ENCODE peak calls at places on chromosomes 2 and 18, in eight cellular contexts. P is mammary epithelial cell, G is sigmoid colon, I is HCT116, S is cardiac muscle cell, W is breast epithelium, K is HepG2, M is colonic mucosa. R is an unnamed sample.

GRCh38 chr2:33477473-33478468 is 1.3 kb downstream of the RASGRP3 start:
- DNase-seq in P (no peak), G (peak), I (no peak), S (no peak), W (no peak), K (no peak), M (peak), R (no peak)

GRCh38 chr18:48441405-48441881 is 32.3 kb upstream of the ZBTB7C start:
- DNase-seq in P (no peak), G (no peak), I (no peak), S (peak), W (peak), K (no peak), M (no peak), R (no peak)

GRCh38 chr2:101047075-101047766 is 45.1 kb downstream of the RPL31 start:
- DNase-seq in P (peak), G (no peak), I (peak), S (peak), W (peak), K (no peak), M (no peak), R (no peak)

GRCh38 chr2:239109041-239109915 is 261.4 kb downstream of the TWIST2 start:
- DNase-seq in P (peak), G (no peak), I (no peak), S (no peak), W (no peak), K (no peak), M (peak), R (no peak)

GRCh38 chr2:236862961-236863728 is 222.5 kb upstream of the COPS8 start:
- DNase-seq in P (peak), G (peak), I (no peak), S (peak), W (peak), K (no peak), M (no peak), R (no peak)

GRCh38 chr2:47554311-47554905 is 151.5 kb downstream of the MSH2 start:
- DNase-seq in P (no peak), G (peak), I (no peak), S (no peak), W (no peak), K (no peak), M (no peak), R (no peak)

GRCh38 chr2:174035981-174036742 is 71.0 kb upstream of the SP3 start:
- DNase-seq in P (peak), G (peak), I (no peak), S (peak), W (no peak), K (no peak), M (no peak), R (no peak)

GRCh38 chr2:102888514-102888913 is 126.7 kb downstream of the TMEM182 start:
- DNase-seq in P (no peak), G (no peak), I (no peak), S (no peak), W (no peak), K (no peak), M (no peak), R (no peak)

GRCh38 chr2:241443486-241444223 is 64.7 kb downstream of the STK25 start:
- DNase-seq in P (peak), G (no peak), I (no peak), S (peak), W (peak), K (no peak), M (peak), R (peak)

GRCh38 chr2:99707592-99707991 is 217.8 kb upstream of the REV1 start:
- DNase-seq in P (no peak), G (no peak), I (no peak), S (peak), W (no peak), K (no peak), M (no peak), R (no peak)

GRCh38 chr2:134396493-134396892 is 142.6 kb downstream of the MGAT5 start:
- DNase-seq in P (no peak), G (no peak), I (no peak), S (no peak), W (peak), K (peak), M (peak), R (no peak)

GRCh38 chr2:225072444-225072843 is 30.2 kb upstream of the DOCK10 start:
- DNase-seq in P (no peak), G (no peak), I (no peak), S (no peak), W (no peak), K (no peak), M (no peak), R (no peak)

GRCh38 chr2:225076125-225076524 is 33.9 kb upstream of the DOCK10 start:
- DNase-seq in P (no peak), G (no peak), I (no peak), S (no peak), W (no peak), K (no peak), M (no peak), R (no peak)

GRCh38 chr2:225073198-225073597 is 30.9 kb upstream of the DOCK10 start:
- DNase-seq in P (no peak), G (no peak), I (no peak), S (no peak), W (no peak), K (no peak), M (no peak), R (no peak)

GRCh38 chr2:225074919-225075681 is 32.8 kb upstream of the DOCK10 start:
- DNase-seq in P (no peak), G (no peak), I (no peak), S (no peak), W (no peak), K (no peak), M (no peak), R (no peak)

GRCh38 chr2:225074366-225074765 is 32.1 kb upstream of the DOCK10 start:
- DNase-seq in P (no peak), G (no peak), I (no peak), S (no peak), W (no peak), K (no peak), M (no peak), R (no peak)
- H3K4me3 ChIP-seq in P (no peak), G (no peak), I (no peak), S (no peak), W (no peak), K (no peak), M (no peak), R (no peak)

GRCh38 chr18:34709631-34710429 is at the start of gene DTNA:
- DNase-seq in P (peak), G (no peak), I (no peak), S (peak), W (no peak), K (no peak), M (no peak), R (no peak)
- H3K27ac ChIP-seq in P (peak), G (peak), I (no peak), S (no peak), W (peak), K (no peak), M (peak), R (no peak)

DNA sequence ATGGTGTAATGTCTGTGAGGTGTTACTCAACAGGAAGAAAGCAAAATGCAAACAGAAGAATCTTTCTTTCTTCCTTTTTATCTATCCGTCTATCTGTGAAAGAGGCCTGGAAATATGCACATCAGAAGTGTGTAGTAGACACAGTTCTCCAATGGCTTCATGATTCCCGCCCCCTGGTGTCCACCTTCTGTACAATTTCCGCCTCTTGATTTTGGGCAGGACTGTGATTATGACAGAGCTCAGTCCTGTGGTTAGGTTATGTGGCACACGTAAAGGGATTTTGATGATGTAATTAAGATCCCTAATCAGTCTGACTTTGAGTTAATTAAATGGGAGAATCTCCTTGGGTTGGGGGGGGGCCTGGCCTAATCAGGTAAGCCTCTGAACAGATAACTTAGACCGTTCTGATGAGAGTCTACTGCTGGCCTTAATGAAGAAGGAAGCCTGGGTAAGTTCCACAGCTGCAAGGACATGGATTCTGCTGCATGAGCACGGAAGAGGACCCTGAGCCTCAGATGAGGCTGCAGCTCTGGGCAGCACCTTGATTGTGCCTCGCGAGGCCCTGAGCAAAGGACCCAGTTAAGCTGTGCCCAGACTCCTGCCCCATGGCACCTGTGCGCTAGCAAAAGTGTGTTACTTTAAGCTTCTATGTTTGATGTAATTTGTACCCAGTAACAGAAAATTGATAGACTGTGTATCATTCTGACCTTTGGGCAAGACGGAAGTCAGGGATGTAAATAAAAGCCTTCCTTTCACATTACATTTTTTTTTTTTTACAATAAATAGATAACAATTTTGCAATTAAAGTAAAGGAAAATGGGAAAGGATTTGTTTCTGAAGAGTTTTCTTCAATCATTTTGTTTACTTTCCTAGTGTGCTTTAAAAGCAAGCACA is 11.3 kb upstream of the KCNF1 start:
- DNase-seq in P (peak), G (no peak), I (peak), S (peak), W (no peak), K (peak), M (peak), R (no peak)
- TF ChIP-seq CTCF in P (peak), G (peak), I (peak), S (peak), W (no peak), K (peak), M (no peak), R (no peak)

DNA sequence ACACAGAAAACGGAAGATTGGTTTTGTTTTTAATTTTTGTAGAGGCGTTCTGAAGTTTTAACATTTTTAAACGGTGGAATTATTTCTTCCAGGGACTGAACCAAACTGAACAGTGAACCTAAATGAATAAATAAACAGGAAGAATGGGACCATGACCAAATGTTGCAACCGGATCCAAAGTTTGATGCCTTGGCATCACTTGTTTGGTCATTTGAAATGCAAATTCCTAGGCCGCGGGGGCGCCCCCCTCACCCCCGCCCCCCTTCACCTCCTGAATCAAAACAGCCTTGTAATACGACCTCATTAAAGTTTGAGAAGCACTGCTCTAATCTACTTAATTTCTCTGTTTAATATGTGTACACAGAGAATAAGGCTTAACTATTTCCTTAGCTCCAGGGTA is 5.9 kb downstream of the C2orf80 start:
- DNase-seq in P (no peak), G (no peak), I (no peak), S (no peak), W (no peak), K (no peak), M (no peak), R (no peak)
- H3K4me3 ChIP-seq in P (no peak), G (no peak), I (no peak), S (no peak), W (no peak), K (no peak), M (no peak), R (no peak)

GRCh38 chr2:233470839-233471238 is 95.7 kb downstream of the USP40 start:
- DNase-seq in P (no peak), G (peak), I (no peak), S (no peak), W (no peak), K (no peak), M (no peak), R (peak)
- H3K27ac ChIP-seq in P (no peak), G (peak), I (no peak), S (no peak), W (no peak), K (no peak), M (no peak), R (no peak)

DNA sequence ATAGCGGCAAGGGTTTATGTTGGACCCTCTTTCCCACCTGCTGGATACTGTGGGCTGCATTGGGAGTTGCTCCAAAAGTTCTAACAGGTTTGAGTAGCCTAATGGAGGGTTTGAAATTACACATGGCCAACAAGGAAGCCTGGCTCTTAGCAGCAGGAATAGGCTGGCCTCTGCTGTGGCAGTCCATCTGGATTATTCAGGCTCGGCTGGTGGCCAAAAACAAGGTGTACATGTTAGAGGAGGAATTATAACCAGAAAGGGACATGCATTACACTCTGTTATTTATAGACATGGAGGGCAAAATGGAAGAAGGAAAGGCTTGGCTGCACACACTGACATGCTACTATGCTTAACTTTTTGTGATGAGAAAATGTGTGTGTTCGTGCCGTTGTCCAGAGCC is 61.1 kb upstream of the NRXN1 start:
- DNase-seq in P (no peak), G (no peak), I (no peak), S (no peak), W (no peak), K (no peak), M (no peak), R (no peak)
- TF ChIP-seq CTCF in P (no peak), G (no peak), I (no peak), S (no peak), W (no peak), K (no peak), M (no peak), R (no peak)

GRCh38 chr18:64026350-64026749 is 56.5 kb downstream of the SERPINB8 start:
- DNase-seq in P (no peak), G (no peak), I (no peak), S (no peak), W (no peak), K (no peak), M (no peak), R (no peak)
- H3K4me3 ChIP-seq in P (no peak), G (no peak), I (no peak), S (no peak), W (no peak), K (no peak), M (no peak), R (no peak)

DNA sequence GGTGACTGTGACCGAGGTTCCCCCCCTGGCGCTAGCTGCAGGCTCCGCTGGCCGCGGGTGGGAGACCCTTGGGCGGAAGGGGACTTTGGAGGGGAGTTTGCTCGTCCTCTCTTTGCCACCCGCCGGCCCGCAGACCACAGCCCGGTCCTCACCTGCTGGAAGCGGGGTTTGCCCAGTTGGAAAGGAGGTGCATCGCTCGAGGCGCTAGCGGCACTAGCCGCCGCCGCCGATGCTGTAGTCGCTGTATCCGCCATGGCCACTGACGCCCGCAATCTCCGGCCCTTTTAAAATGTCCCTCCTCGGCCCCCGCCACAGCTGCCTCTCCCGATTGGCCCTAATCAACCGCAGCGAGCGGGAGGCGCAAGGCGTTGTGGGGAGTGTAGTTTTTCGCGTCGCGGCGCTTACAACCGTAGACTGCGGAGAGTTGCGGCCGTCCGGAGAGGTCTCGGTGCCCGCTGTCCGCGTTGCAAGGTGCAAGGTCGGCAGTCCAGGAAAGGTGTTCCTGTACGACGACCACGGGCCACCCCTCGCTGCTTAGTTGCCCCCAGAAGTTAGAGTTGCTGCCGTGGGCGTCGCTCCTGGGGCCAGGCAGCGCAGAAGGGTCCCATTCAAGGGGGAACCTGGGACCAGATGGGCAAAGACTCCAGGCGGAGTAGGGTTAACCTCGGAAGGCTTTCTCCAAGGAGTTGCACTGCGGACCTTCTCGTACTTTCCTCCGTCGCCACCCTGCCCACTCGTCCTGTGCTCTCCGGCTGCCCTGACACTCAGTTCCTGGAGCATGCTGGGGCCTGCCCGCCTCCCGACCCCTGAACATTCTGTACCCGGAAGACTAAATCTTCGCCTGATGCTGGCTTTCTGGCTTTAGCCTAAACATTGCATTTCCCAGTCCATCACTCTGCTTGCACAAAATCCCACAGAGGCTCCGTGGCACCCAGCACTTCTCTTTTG is at the start of gene SFXN5:
- DNase-seq in P (peak), G (peak), I (peak), S (peak), W (peak), K (peak), M (peak), R (peak)
- H3K27ac ChIP-seq in P (peak), G (peak), I (peak), S (peak), W (peak), K (peak), M (peak), R (peak)

GRCh38 chr2:199606193-199606780 is 148.5 kb upstream of the SATB2 start:
- DNase-seq in P (no peak), G (no peak), I (no peak), S (peak), W (no peak), K (no peak), M (no peak), R (no peak)
- TF ChIP-seq CTCF in P (no peak), G (no peak), I (peak), S (peak), W (no peak), K (peak), M (no peak), R (no peak)